ENCODE peak calls at places on chromosomes 12 and 14, in four cellular contexts. B is breast epithelium; A is hepatocyte; E is effector memory CD4-positive, alpha-beta T cell. D is an unnamed sample. For H3K9me3, the result is how much of the 10 kb centered on the place peaks cover.

GRCh38 chr12:122012184-122012583 is 9.5 kb upstream of the BCL7A start:
- DNase-seq in B (no peak), E (no peak), A (no peak), D (no peak)

GRCh38 chr12:77324763-77325468 is 259.5 kb upstream of the E2F7 start:
- DNase-seq in A (peak), B (peak), E (no peak), D (no peak)

GRCh38 chr14:87705439-87705896 is 287.5 kb downstream of the GALC start:
- DNase-seq in E (no peak), B (no peak), A (no peak), D (no peak)

GRCh38 chr14:23910081-23910875 is 43.3 kb upstream of the DHRS4 start:
- DNase-seq in B (no peak), E (no peak), A (peak), D (no peak)

GRCh38 chr14:61620130-61620946 is 75.0 kb upstream of the HIF1A start:
- DNase-seq in B (no peak), A (peak), E (no peak), D (no peak)

GRCh38 chr12:127272864-127273263 is 994.1 kb upstream of the TMEM132C start:
- DNase-seq in A (no peak), B (no peak), E (no peak), D (no peak)

GRCh38 chr14:30017370-30017993 is 89.8 kb upstream of the PRKD1 start:
- DNase-seq in B (no peak), E (no peak), A (no peak), D (no peak)

GRCh38 chr12:53965251-53966069 is 7.5 kb upstream of the HOXC11 start:
- DNase-seq in B (no peak), E (no peak), A (peak), D (no peak)

GRCh38 chr12:72832024-72832423 is 559.9 kb downstream of the TRHDE start:
- DNase-seq in B (no peak), E (no peak), A (no peak), D (no peak)

GRCh38 chr14:102262894-102263462 is 42.0 kb downstream of the MOK start:
- DNase-seq in A (no peak), E (no peak), B (no peak), D (no peak)

GRCh38 chr12:54001283-54002187 is 1.6 kb downstream of the HOXC9 start:
- DNase-seq in A (no peak), B (no peak), E (no peak), D (no peak)

GRCh38 chr12:120496353-120497340 is 734 bp downstream of the DYNLL1 start:
- DNase-seq in B (peak), E (peak), A (peak), D (peak)

GRCh38 chr12:41663487-41664258 is 475.6 kb downstream of the PDZRN4 start:
- DNase-seq in A (peak), E (no peak), B (no peak), D (no peak)

GRCh38 chr12:132986001-132986884 is at the start of gene ZNF26:
- DNase-seq in E (peak), B (peak), A (peak), D (peak)
- H3K9me3 ChIP-seq in E (under half), B (under half), A (under half), D (under half)

DNA sequence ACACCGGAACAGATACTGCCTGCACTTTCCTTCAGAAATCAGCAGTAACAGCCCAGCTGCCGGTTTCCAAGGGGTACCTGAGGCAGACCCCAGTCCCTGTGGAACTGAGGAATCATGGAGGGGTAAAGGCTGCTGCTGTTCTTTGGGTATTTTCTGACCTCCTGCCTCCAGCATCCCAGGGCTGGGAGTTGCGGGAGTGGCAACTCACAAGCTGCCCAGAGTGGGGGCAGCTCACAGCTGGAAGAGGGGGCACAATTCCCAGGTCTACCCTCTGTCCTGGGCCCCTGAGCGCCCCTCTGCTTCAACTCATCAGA is 9.6 kb downstream of the ZNF605 start:
- DNase-seq in E (no peak), B (no peak), A (no peak), D (no peak)
- H3K9me3 ChIP-seq in E (under half), B (half or more), A (under half), D (under half)

GRCh38 chr14:70943838-70944237 is 36.6 kb downstream of the PCNX1 start:
- DNase-seq in B (no peak), E (no peak), A (no peak), D (no peak)
- H3K9me3 ChIP-seq in B (under half), E (under half), A (under half), D (under half)

GRCh38 chr14:82223276-82223675 is 689.6 kb upstream of the SEL1L start:
- DNase-seq in E (no peak), A (no peak), B (no peak), D (no peak)
- H3K9me3 ChIP-seq in E (under half), A (under half), B (under half), D (under half)

GRCh38 chr14:37985826-37986470 is 221.8 kb upstream of the SSTR1 start:
- DNase-seq in E (peak), B (no peak), A (peak), D (no peak)
- H3K9me3 ChIP-seq in E (under half), B (under half), A (under half), D (under half)

DNA sequence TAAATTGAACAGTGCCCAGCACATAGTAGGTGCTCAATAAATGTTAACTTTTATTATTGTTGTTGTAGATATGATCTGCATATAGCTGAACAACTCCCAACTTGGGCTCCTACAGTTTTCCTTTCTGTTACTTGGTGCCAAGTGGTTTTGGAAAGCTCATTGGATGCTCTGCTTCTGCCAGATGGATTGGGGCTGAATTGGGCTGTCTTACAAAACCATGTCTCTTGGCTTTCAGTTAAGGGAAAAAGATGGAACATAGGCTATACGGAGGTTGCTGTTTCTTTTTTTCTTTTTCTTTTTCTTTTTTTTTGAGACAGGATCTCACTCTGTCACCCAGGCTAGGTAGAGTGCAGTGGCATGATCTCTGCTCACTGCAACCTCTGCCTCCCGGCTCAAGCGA is 140.7 kb upstream of the PWP1 start:
- DNase-seq in B (no peak), E (no peak), A (no peak), D (no peak)
- H3K9me3 ChIP-seq in B (under half), E (under half), A (under half), D (under half)

DNA sequence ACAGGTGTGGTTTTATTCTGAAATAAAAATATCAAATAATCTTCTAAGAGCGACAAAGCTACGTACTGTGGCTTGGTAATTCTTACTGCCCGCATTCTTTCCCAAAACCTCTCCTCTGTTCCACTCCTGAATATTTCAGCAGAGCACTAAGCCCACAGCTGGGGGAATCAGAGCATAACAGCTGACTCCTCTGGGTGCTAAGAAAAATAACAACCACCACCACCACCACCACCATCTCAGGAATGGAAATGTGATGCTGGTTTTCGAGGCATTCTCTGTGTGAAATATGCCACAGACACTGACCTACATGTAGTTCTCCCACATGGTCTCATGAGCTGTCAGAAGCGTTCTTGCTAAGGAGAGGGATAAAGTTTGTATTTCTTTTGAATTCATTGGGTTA is 183.7 kb downstream of the BMP4 start:
- DNase-seq in A (no peak), B (no peak), E (no peak), D (no peak)
- H3K9me3 ChIP-seq in A (under half), B (under half), E (under half), D (under half)